ENCODE peak calls at places on chromosomes 11 and 22, in five cellular contexts. One of them, this sample, is unnamed.

GRCh38 chr11:71218789-71219499 is 33.4 kb downstream of the SHANK2 start:
- DNase-seq in mucosa of descending colon: peak; percentile 24
- DNase-seq in dorsolateral prefrontal cortex: peak; percentile 8
- DNase-seq in stomach: no peak
- DNase-seq in lower lobe of right lung: no peak
- DNase-seq in this sample: no peak

GRCh38 chr22:42670921-42671709 is 21.9 kb upstream of the CYB5R3 start:
- DNase-seq in lower lobe of right lung: no peak
- DNase-seq in dorsolateral prefrontal cortex: no peak
- DNase-seq in mucosa of descending colon: no peak
- DNase-seq in stomach: no peak
- DNase-seq in this sample: no peak

GRCh38 chr11:20536784-20537183 is 62.6 kb upstream of the SLC6A5 start:
- DNase-seq in dorsolateral prefrontal cortex: no peak
- DNase-seq in lower lobe of right lung: no peak
- DNase-seq in stomach: no peak
- DNase-seq in mucosa of descending colon: no peak
- DNase-seq in this sample: no peak

GRCh38 chr11:7208391-7208790 is 43.3 kb upstream of the SYT9 start:
- DNase-seq in mucosa of descending colon: no peak
- DNase-seq in stomach: no peak
- DNase-seq in lower lobe of right lung: no peak
- DNase-seq in dorsolateral prefrontal cortex: no peak
- DNase-seq in this sample: no peak

GRCh38 chr11:72189448-72190250 is 2.3 kb upstream of the FOLR1 start:
- DNase-seq in mucosa of descending colon: no peak
- DNase-seq in dorsolateral prefrontal cortex: no peak
- DNase-seq in stomach: no peak
- DNase-seq in lower lobe of right lung: peak; percentile 61
- DNase-seq in this sample: no peak

GRCh38 chr11:69106124-69106811 is 49.5 kb upstream of the SMIM38 start:
- DNase-seq in stomach: peak; percentile 78
- DNase-seq in lower lobe of right lung: peak; percentile 71
- DNase-seq in dorsolateral prefrontal cortex: no peak
- DNase-seq in mucosa of descending colon: peak; percentile 38
- DNase-seq in this sample: no peak

GRCh38 chr11:72236774-72237111 is 7.2 kb downstream of the PHOX2A start:
- DNase-seq in dorsolateral prefrontal cortex: no peak
- DNase-seq in lower lobe of right lung: no peak
- DNase-seq in mucosa of descending colon: no peak
- DNase-seq in stomach: no peak
- DNase-seq in this sample: no peak

GRCh38 chr22:24392218-24392931 is 35.0 kb upstream of the ADORA2A start:
- DNase-seq in stomach: no peak
- DNase-seq in dorsolateral prefrontal cortex: no peak
- DNase-seq in lower lobe of right lung: no peak
- DNase-seq in mucosa of descending colon: no peak
- DNase-seq in this sample: no peak

GRCh38 chr22:45472426-45472825 is 30.3 kb upstream of the FBLN1 start:
- DNase-seq in stomach: no peak
- DNase-seq in dorsolateral prefrontal cortex: no peak
- DNase-seq in mucosa of descending colon: no peak
- DNase-seq in lower lobe of right lung: no peak
- DNase-seq in this sample: no peak

GRCh38 chr11:100719809-100720221 is 32.7 kb downstream of the ARHGAP42 start:
- DNase-seq in dorsolateral prefrontal cortex: no peak
- DNase-seq in mucosa of descending colon: no peak
- DNase-seq in lower lobe of right lung: no peak
- DNase-seq in stomach: peak; percentile 66
- DNase-seq in this sample: peak; percentile 64

GRCh38 chr11:16356057-16356750 is at the start of gene SOX6:
- DNase-seq in stomach: no peak
- DNase-seq in mucosa of descending colon: no peak
- DNase-seq in lower lobe of right lung: no peak
- DNase-seq in dorsolateral prefrontal cortex: no peak
- DNase-seq in this sample: no peak

GRCh38 chr11:110373061-110373702 is 56.6 kb upstream of the FDX1 start:
- DNase-seq in mucosa of descending colon: no peak
- DNase-seq in stomach: no peak
- DNase-seq in lower lobe of right lung: no peak
- DNase-seq in dorsolateral prefrontal cortex: no peak
- DNase-seq in this sample: peak; percentile 57

GRCh38 chr11:116857316-116857715 is 19.9 kb upstream of the APOA1 start:
- DNase-seq in lower lobe of right lung: no peak
- DNase-seq in mucosa of descending colon: no peak
- DNase-seq in stomach: no peak
- DNase-seq in dorsolateral prefrontal cortex: no peak
- DNase-seq in this sample: no peak

GRCh38 chr22:47940211-47940610 is 1177.8 kb downstream of the TBC1D22A start:
- DNase-seq in stomach: no peak
- DNase-seq in lower lobe of right lung: no peak
- DNase-seq in mucosa of descending colon: no peak
- DNase-seq in dorsolateral prefrontal cortex: no peak
- DNase-seq in this sample: no peak

GRCh38 chr11:86954288-86955110 is 696 bp downstream of the FZD4 start:
- DNase-seq in dorsolateral prefrontal cortex: no peak
- DNase-seq in lower lobe of right lung: peak; percentile 52
- DNase-seq in stomach: no peak
- DNase-seq in mucosa of descending colon: peak; percentile 57
- DNase-seq in this sample: no peak

GRCh38 chr11:103315248-103315647 is 206.0 kb downstream of the DYNC2H1 start:
- DNase-seq in stomach: no peak
- DNase-seq in mucosa of descending colon: no peak
- DNase-seq in lower lobe of right lung: no peak
- DNase-seq in dorsolateral prefrontal cortex: no peak
- DNase-seq in this sample: no peak

GRCh38 chr11:7493670-7494069 is 8.4 kb downstream of the OLFML1 start:
- DNase-seq in lower lobe of right lung: no peak
- DNase-seq in stomach: no peak
- DNase-seq in mucosa of descending colon: no peak
- DNase-seq in dorsolateral prefrontal cortex: no peak
- DNase-seq in this sample: no peak

GRCh38 chr11:96019810-96020747 is 96.2 kb upstream of the MTMR2 start:
- DNase-seq in mucosa of descending colon: no peak
- DNase-seq in stomach: no peak
- DNase-seq in lower lobe of right lung: no peak
- DNase-seq in dorsolateral prefrontal cortex: no peak
- DNase-seq in this sample: no peak

GRCh38 chr22:47000888-47001287 is 238.4 kb downstream of the TBC1D22A start:
- DNase-seq in lower lobe of right lung: no peak
- DNase-seq in mucosa of descending colon: no peak
- DNase-seq in dorsolateral prefrontal cortex: no peak
- DNase-seq in stomach: no peak
- DNase-seq in this sample: no peak

GRCh38 chr11:27420217-27420616 is 52.4 kb downstream of the LGR4 start:
- DNase-seq in lower lobe of right lung: no peak
- DNase-seq in dorsolateral prefrontal cortex: no peak
- DNase-seq in mucosa of descending colon: no peak
- DNase-seq in stomach: no peak
- DNase-seq in this sample: no peak

GRCh38 chr11:79050784-79051183 is 390.0 kb downstream of the TENM4 start:
- DNase-seq in dorsolateral prefrontal cortex: no peak
- DNase-seq in lower lobe of right lung: no peak
- DNase-seq in stomach: no peak
- DNase-seq in mucosa of descending colon: no peak
- DNase-seq in this sample: no peak

GRCh38 chr22:39388261-39389011 is 11.1 kb upstream of the TAB1 start:
- DNase-seq in mucosa of descending colon: peak; percentile 91
- DNase-seq in stomach: peak; percentile 76
- DNase-seq in dorsolateral prefrontal cortex: peak; percentile 80
- DNase-seq in lower lobe of right lung: peak; percentile 85
- DNase-seq in this sample: no peak

GRCh38 chr11:26599421-26599820 is 27.4 kb upstream of the MUC15 start:
- DNase-seq in dorsolateral prefrontal cortex: no peak
- DNase-seq in mucosa of descending colon: no peak
- DNase-seq in lower lobe of right lung: no peak
- DNase-seq in stomach: no peak
- DNase-seq in this sample: peak; percentile 79

GRCh38 chr22:39178206-39179111 is 26.0 kb upstream of the CBX7 start:
- DNase-seq in stomach: no peak
- DNase-seq in mucosa of descending colon: no peak
- DNase-seq in dorsolateral prefrontal cortex: no peak
- DNase-seq in lower lobe of right lung: no peak
- DNase-seq in this sample: no peak

GRCh38 chr11:89495951-89496350 is 4.8 kb upstream of the NOX4 start:
- DNase-seq in lower lobe of right lung: no peak
- DNase-seq in dorsolateral prefrontal cortex: no peak
- DNase-seq in stomach: no peak
- DNase-seq in mucosa of descending colon: no peak
- DNase-seq in this sample: peak; percentile 49

GRCh38 chr11:79686703-79687419 is 246.0 kb upstream of the TENM4 start:
- DNase-seq in lower lobe of right lung: no peak
- DNase-seq in mucosa of descending colon: no peak
- DNase-seq in stomach: no peak
- DNase-seq in dorsolateral prefrontal cortex: no peak
- DNase-seq in this sample: no peak

GRCh38 chr11:85745626-85746025 is 59.6 kb upstream of the CCDC89 start:
- DNase-seq in dorsolateral prefrontal cortex: no peak
- DNase-seq in lower lobe of right lung: no peak
- DNase-seq in stomach: no peak
- DNase-seq in mucosa of descending colon: no peak
- DNase-seq in this sample: no peak

GRCh38 chr11:87840786-87841185 is 334.5 kb downstream of the RAB38 start:
- DNase-seq in mucosa of descending colon: no peak
- DNase-seq in stomach: no peak
- DNase-seq in dorsolateral prefrontal cortex: no peak
- DNase-seq in lower lobe of right lung: no peak
- DNase-seq in this sample: peak; percentile 21

GRCh38 chr11:69135420-69136363 is 20.0 kb upstream of the SMIM38 start:
- DNase-seq in dorsolateral prefrontal cortex: no peak
- DNase-seq in stomach: no peak
- DNase-seq in mucosa of descending colon: no peak
- DNase-seq in lower lobe of right lung: no peak
- DNase-seq in this sample: no peak

GRCh38 chr11:132650969-132651720 is 881.2 kb downstream of the OPCML start:
- DNase-seq in stomach: no peak
- DNase-seq in mucosa of descending colon: no peak
- DNase-seq in lower lobe of right lung: no peak
- DNase-seq in dorsolateral prefrontal cortex: no peak
- DNase-seq in this sample: no peak
- TF ChIP-seq CTCF in stomach: no peak
- TF ChIP-seq CTCF in mucosa of descending colon: no peak
- TF ChIP-seq CTCF in lower lobe of right lung: no peak
- TF ChIP-seq CTCF in dorsolateral prefrontal cortex: no peak
- TF ChIP-seq CTCF in this sample: no peak

DNA sequence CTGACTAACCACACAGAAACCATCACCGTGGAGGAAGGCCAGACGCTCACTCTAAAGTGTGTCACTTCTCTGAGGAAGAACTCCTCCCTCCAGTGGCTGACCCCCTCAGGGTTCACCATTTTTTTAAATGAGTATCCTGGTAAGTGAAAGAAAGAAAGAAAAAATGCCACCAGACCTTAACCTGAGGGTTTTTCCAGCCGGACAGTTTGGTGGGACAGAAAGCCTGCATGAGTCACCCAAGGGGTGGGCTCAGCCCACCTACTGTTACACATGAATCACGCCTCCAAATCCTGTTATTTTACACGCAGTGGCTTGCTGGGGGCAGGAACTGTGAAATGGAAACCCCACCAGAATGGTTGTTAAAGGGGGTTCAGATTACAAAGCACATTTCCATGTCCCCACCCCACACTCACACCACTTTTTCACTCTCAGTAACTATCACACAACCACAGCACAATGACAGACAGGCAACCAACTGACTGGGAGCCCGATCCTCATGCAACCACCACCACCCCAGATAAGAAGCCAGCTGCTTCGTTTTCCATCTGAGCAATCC is 11.9 kb downstream of the CRTAM start:
- DNase-seq in lower lobe of right lung: no peak
- DNase-seq in dorsolateral prefrontal cortex: no peak
- DNase-seq in stomach: no peak
- DNase-seq in mucosa of descending colon: no peak
- DNase-seq in this sample: peak; percentile 14
- TF ChIP-seq CTCF in lower lobe of right lung: no peak
- TF ChIP-seq CTCF in dorsolateral prefrontal cortex: no peak
- TF ChIP-seq CTCF in stomach: no peak
- TF ChIP-seq CTCF in mucosa of descending colon: no peak
- TF ChIP-seq CTCF in this sample: peak; percentile 36

GRCh38 chr11:12164061-12165014 is 53.9 kb downstream of the MICAL2 start:
- DNase-seq in dorsolateral prefrontal cortex: no peak
- DNase-seq in stomach: no peak
- DNase-seq in mucosa of descending colon: no peak
- DNase-seq in lower lobe of right lung: no peak
- DNase-seq in this sample: peak; percentile 96

GRCh38 chr11:12163181-12163841 is 52.9 kb downstream of the MICAL2 start:
- DNase-seq in lower lobe of right lung: no peak
- DNase-seq in mucosa of descending colon: no peak
- DNase-seq in stomach: no peak
- DNase-seq in dorsolateral prefrontal cortex: no peak
- DNase-seq in this sample: peak; percentile 75

GRCh38 chr11:12161137-12161536 is 50.7 kb downstream of the MICAL2 start:
- DNase-seq in mucosa of descending colon: no peak
- DNase-seq in stomach: no peak
- DNase-seq in dorsolateral prefrontal cortex: no peak
- DNase-seq in lower lobe of right lung: no peak
- DNase-seq in this sample: no peak

GRCh38 chr11:12161603-12162350 is 51.4 kb downstream of the MICAL2 start:
- DNase-seq in lower lobe of right lung: no peak
- DNase-seq in stomach: no peak
- DNase-seq in mucosa of descending colon: no peak
- DNase-seq in dorsolateral prefrontal cortex: no peak
- DNase-seq in this sample: no peak

GRCh38 chr11:12162652-12163051 is 52.3 kb downstream of the MICAL2 start:
- DNase-seq in stomach: no peak
- DNase-seq in lower lobe of right lung: no peak
- DNase-seq in mucosa of descending colon: no peak
- DNase-seq in dorsolateral prefrontal cortex: no peak
- DNase-seq in this sample: no peak
- TF ChIP-seq CTCF in stomach: no peak
- TF ChIP-seq CTCF in lower lobe of right lung: no peak
- TF ChIP-seq CTCF in mucosa of descending colon: no peak
- TF ChIP-seq CTCF in dorsolateral prefrontal cortex: no peak
- TF ChIP-seq CTCF in this sample: peak; percentile 6

DNA sequence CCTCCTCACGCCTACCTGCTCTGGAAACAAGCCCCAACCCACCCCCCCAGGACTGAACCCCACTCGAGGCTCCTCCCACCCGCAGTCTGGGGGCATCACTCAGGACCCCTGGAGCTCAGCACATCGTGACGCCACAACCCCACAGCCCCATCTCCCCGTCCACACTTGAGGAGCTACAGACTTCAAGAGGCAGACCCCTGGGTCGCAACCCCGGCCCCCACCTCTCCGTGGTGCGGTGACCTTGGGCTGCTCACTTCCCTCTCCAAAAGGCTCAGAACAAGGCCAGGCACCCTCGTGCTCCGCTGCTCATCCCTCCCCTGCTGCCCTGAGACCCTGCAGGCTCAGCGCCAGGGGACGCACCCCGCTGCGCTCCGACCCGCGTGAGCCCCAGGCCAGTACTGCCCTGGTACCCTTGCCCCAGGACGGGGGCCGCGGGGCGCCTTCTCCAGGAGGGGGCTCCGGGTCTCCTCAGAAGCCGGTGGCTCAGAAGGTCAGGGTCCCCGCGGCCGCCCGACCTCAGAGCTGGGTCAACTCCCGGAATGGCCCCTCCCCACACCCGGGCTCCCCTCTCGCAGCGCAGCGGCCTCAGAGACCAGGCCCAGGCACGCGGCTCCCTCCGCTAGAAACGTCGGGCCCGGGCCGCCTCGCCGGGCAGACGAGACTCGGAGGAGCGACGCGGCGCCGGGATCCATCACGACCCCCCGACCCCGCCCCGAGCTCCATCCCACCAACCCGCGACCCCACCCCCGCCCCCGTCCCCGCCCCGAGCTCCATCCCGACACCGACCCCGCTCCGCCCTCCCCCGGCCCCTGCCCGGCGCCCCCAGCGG is 614 bp downstream of the GATD1 start:
- DNase-seq in dorsolateral prefrontal cortex: no peak
- DNase-seq in mucosa of descending colon: peak; percentile 69
- DNase-seq in stomach: no peak
- DNase-seq in lower lobe of right lung: peak; percentile 56
- DNase-seq in this sample: no peak
- TF ChIP-seq CTCF in dorsolateral prefrontal cortex: no peak
- TF ChIP-seq CTCF in mucosa of descending colon: no peak
- TF ChIP-seq CTCF in stomach: no peak
- TF ChIP-seq CTCF in lower lobe of right lung: no peak
- TF ChIP-seq CTCF in this sample: peak; percentile 1